ENCODE peak calls at places on chromosomes 4 and X, in seven cellular contexts. One of them, this sample, is unnamed.

GRCh38 chr4:17578482-17578891 is 1.5 kb downstream of the LAP3 start:
- DNase-seq in EL: peak
- DNase-seq in activated T-cell treated with anti-CD3 and anti-CD28 coated beads, Interleukin-2, amount 50 U/mL, for 72 hours: no peak
- DNase-seq in stimulated activated CD8-positive, alpha-beta memory T cell treated with anti-CD3 and anti-CD28 coated beads, Interleukin-15, amount 100 ng/mL, for 1 hour: no peak
- DNase-seq in central memory CD4-positive, alpha-beta T cell: peak
- DNase-seq in HFFc6: no peak
- DNase-seq in activated T-helper 1 cell treated with anti-CD3 and anti-CD28 coated beads, Interleukin-12 subunit alpha, Interleukin-12 subunit beta, Interleukin-2, Interleukin-4 antibody, amounts not matched to agents 30 ng/mL and 10 ng/mL and 1 ng/mL, durations not matched to agents 14 hours and 24 hours and 36 hours: peak
- DNase-seq in this sample: peak

GRCh38 chrX:39815621-39816020 is 282.1 kb downstream of the BCOR start:
- DNase-seq in EL: peak
- DNase-seq in activated T-cell treated with anti-CD3 and anti-CD28 coated beads, Interleukin-2, amount 50 U/mL, for 72 hours: peak
- DNase-seq in stimulated activated CD8-positive, alpha-beta memory T cell treated with anti-CD3 and anti-CD28 coated beads, Interleukin-15, amount 100 ng/mL, for 1 hour: no peak
- DNase-seq in central memory CD4-positive, alpha-beta T cell: no peak
- DNase-seq in HFFc6: no peak
- DNase-seq in activated T-helper 1 cell treated with anti-CD3 and anti-CD28 coated beads, Interleukin-12 subunit alpha, Interleukin-12 subunit beta, Interleukin-2, Interleukin-4 antibody, amounts not matched to agents 30 ng/mL and 10 ng/mL and 1 ng/mL, durations not matched to agents 14 hours and 24 hours and 36 hours: no peak
- DNase-seq in this sample: no peak

GRCh38 chr4:25926473-25926872 is 12.5 kb downstream of the SMIM20 start:
- DNase-seq in EL: no peak
- DNase-seq in activated T-cell treated with anti-CD3 and anti-CD28 coated beads, Interleukin-2, amount 50 U/mL, for 72 hours: no peak
- DNase-seq in stimulated activated CD8-positive, alpha-beta memory T cell treated with anti-CD3 and anti-CD28 coated beads, Interleukin-15, amount 100 ng/mL, for 1 hour: no peak
- DNase-seq in central memory CD4-positive, alpha-beta T cell: no peak
- DNase-seq in HFFc6: no peak
- DNase-seq in activated T-helper 1 cell treated with anti-CD3 and anti-CD28 coated beads, Interleukin-12 subunit alpha, Interleukin-12 subunit beta, Interleukin-2, Interleukin-4 antibody, amounts not matched to agents 30 ng/mL and 10 ng/mL and 1 ng/mL, durations not matched to agents 14 hours and 24 hours and 36 hours: no peak
- DNase-seq in this sample: no peak

GRCh38 chrX:46208225-46208854 is 336.9 kb downstream of the ZNF674 start:
- DNase-seq in EL: peak
- DNase-seq in activated T-cell treated with anti-CD3 and anti-CD28 coated beads, Interleukin-2, amount 50 U/mL, for 72 hours: no peak
- DNase-seq in stimulated activated CD8-positive, alpha-beta memory T cell treated with anti-CD3 and anti-CD28 coated beads, Interleukin-15, amount 100 ng/mL, for 1 hour: no peak
- DNase-seq in central memory CD4-positive, alpha-beta T cell: no peak
- DNase-seq in HFFc6: peak
- DNase-seq in activated T-helper 1 cell treated with anti-CD3 and anti-CD28 coated beads, Interleukin-12 subunit alpha, Interleukin-12 subunit beta, Interleukin-2, Interleukin-4 antibody, amounts not matched to agents 30 ng/mL and 10 ng/mL and 1 ng/mL, durations not matched to agents 14 hours and 24 hours and 36 hours: no peak
- DNase-seq in this sample: no peak

GRCh38 chr4:161256716-161257115 is 907.1 kb downstream of the FSTL5 start:
- DNase-seq in EL: no peak
- DNase-seq in activated T-cell treated with anti-CD3 and anti-CD28 coated beads, Interleukin-2, amount 50 U/mL, for 72 hours: no peak
- DNase-seq in stimulated activated CD8-positive, alpha-beta memory T cell treated with anti-CD3 and anti-CD28 coated beads, Interleukin-15, amount 100 ng/mL, for 1 hour: no peak
- DNase-seq in central memory CD4-positive, alpha-beta T cell: no peak
- DNase-seq in HFFc6: no peak
- DNase-seq in activated T-helper 1 cell treated with anti-CD3 and anti-CD28 coated beads, Interleukin-12 subunit alpha, Interleukin-12 subunit beta, Interleukin-2, Interleukin-4 antibody, amounts not matched to agents 30 ng/mL and 10 ng/mL and 1 ng/mL, durations not matched to agents 14 hours and 24 hours and 36 hours: no peak
- DNase-seq in this sample: no peak

GRCh38 chr4:180665994-180666818 is 1577.0 kb upstream of the TENM3 start:
- DNase-seq in EL: peak
- DNase-seq in activated T-cell treated with anti-CD3 and anti-CD28 coated beads, Interleukin-2, amount 50 U/mL, for 72 hours: peak
- DNase-seq in stimulated activated CD8-positive, alpha-beta memory T cell treated with anti-CD3 and anti-CD28 coated beads, Interleukin-15, amount 100 ng/mL, for 1 hour: no peak
- DNase-seq in central memory CD4-positive, alpha-beta T cell: no peak
- DNase-seq in HFFc6: peak
- DNase-seq in activated T-helper 1 cell treated with anti-CD3 and anti-CD28 coated beads, Interleukin-12 subunit alpha, Interleukin-12 subunit beta, Interleukin-2, Interleukin-4 antibody, amounts not matched to agents 30 ng/mL and 10 ng/mL and 1 ng/mL, durations not matched to agents 14 hours and 24 hours and 36 hours: no peak
- DNase-seq in this sample: peak

GRCh38 chr4:141275834-141276233 is 55.1 kb downstream of the ZNF330 start:
- DNase-seq in EL: peak
- DNase-seq in activated T-cell treated with anti-CD3 and anti-CD28 coated beads, Interleukin-2, amount 50 U/mL, for 72 hours: no peak
- DNase-seq in stimulated activated CD8-positive, alpha-beta memory T cell treated with anti-CD3 and anti-CD28 coated beads, Interleukin-15, amount 100 ng/mL, for 1 hour: no peak
- DNase-seq in central memory CD4-positive, alpha-beta T cell: no peak
- DNase-seq in HFFc6: peak
- DNase-seq in activated T-helper 1 cell treated with anti-CD3 and anti-CD28 coated beads, Interleukin-12 subunit alpha, Interleukin-12 subunit beta, Interleukin-2, Interleukin-4 antibody, amounts not matched to agents 30 ng/mL and 10 ng/mL and 1 ng/mL, durations not matched to agents 14 hours and 24 hours and 36 hours: no peak
- DNase-seq in this sample: no peak

GRCh38 chr4:26326791-26327190 is 6.0 kb downstream of the RBPJ start:
- DNase-seq in EL: peak
- DNase-seq in activated T-cell treated with anti-CD3 and anti-CD28 coated beads, Interleukin-2, amount 50 U/mL, for 72 hours: no peak
- DNase-seq in stimulated activated CD8-positive, alpha-beta memory T cell treated with anti-CD3 and anti-CD28 coated beads, Interleukin-15, amount 100 ng/mL, for 1 hour: no peak
- DNase-seq in central memory CD4-positive, alpha-beta T cell: no peak
- DNase-seq in HFFc6: peak
- DNase-seq in activated T-helper 1 cell treated with anti-CD3 and anti-CD28 coated beads, Interleukin-12 subunit alpha, Interleukin-12 subunit beta, Interleukin-2, Interleukin-4 antibody, amounts not matched to agents 30 ng/mL and 10 ng/mL and 1 ng/mL, durations not matched to agents 14 hours and 24 hours and 36 hours: no peak
- DNase-seq in this sample: no peak

GRCh38 chrX:13203281-13203680 is 116.6 kb downstream of the ATXN3L start:
- DNase-seq in EL: no peak
- DNase-seq in activated T-cell treated with anti-CD3 and anti-CD28 coated beads, Interleukin-2, amount 50 U/mL, for 72 hours: no peak
- DNase-seq in stimulated activated CD8-positive, alpha-beta memory T cell treated with anti-CD3 and anti-CD28 coated beads, Interleukin-15, amount 100 ng/mL, for 1 hour: no peak
- DNase-seq in central memory CD4-positive, alpha-beta T cell: no peak
- DNase-seq in HFFc6: no peak
- DNase-seq in activated T-helper 1 cell treated with anti-CD3 and anti-CD28 coated beads, Interleukin-12 subunit alpha, Interleukin-12 subunit beta, Interleukin-2, Interleukin-4 antibody, amounts not matched to agents 30 ng/mL and 10 ng/mL and 1 ng/mL, durations not matched to agents 14 hours and 24 hours and 36 hours: no peak
- DNase-seq in this sample: no peak

GRCh38 chrX:2391869-2392606 is 108.7 kb downstream of the DHRSX start:
- DNase-seq in EL: peak
- DNase-seq in activated T-cell treated with anti-CD3 and anti-CD28 coated beads, Interleukin-2, amount 50 U/mL, for 72 hours: no peak
- DNase-seq in stimulated activated CD8-positive, alpha-beta memory T cell treated with anti-CD3 and anti-CD28 coated beads, Interleukin-15, amount 100 ng/mL, for 1 hour: no peak
- DNase-seq in central memory CD4-positive, alpha-beta T cell: no peak
- DNase-seq in HFFc6: peak
- DNase-seq in activated T-helper 1 cell treated with anti-CD3 and anti-CD28 coated beads, Interleukin-12 subunit alpha, Interleukin-12 subunit beta, Interleukin-2, Interleukin-4 antibody, amounts not matched to agents 30 ng/mL and 10 ng/mL and 1 ng/mL, durations not matched to agents 14 hours and 24 hours and 36 hours: no peak
- DNase-seq in this sample: no peak

GRCh38 chrX:30652527-30653414 is 452 bp upstream of the GK start:
- DNase-seq in EL: peak
- DNase-seq in activated T-cell treated with anti-CD3 and anti-CD28 coated beads, Interleukin-2, amount 50 U/mL, for 72 hours: peak
- DNase-seq in stimulated activated CD8-positive, alpha-beta memory T cell treated with anti-CD3 and anti-CD28 coated beads, Interleukin-15, amount 100 ng/mL, for 1 hour: peak
- DNase-seq in central memory CD4-positive, alpha-beta T cell: peak
- DNase-seq in HFFc6: peak
- DNase-seq in activated T-helper 1 cell treated with anti-CD3 and anti-CD28 coated beads, Interleukin-12 subunit alpha, Interleukin-12 subunit beta, Interleukin-2, Interleukin-4 antibody, amounts not matched to agents 30 ng/mL and 10 ng/mL and 1 ng/mL, durations not matched to agents 14 hours and 24 hours and 36 hours: peak
- DNase-seq in this sample: peak

GRCh38 chrX:135572436-135572835 is 52.0 kb downstream of the INTS6L start:
- DNase-seq in EL: no peak
- DNase-seq in activated T-cell treated with anti-CD3 and anti-CD28 coated beads, Interleukin-2, amount 50 U/mL, for 72 hours: no peak
- DNase-seq in stimulated activated CD8-positive, alpha-beta memory T cell treated with anti-CD3 and anti-CD28 coated beads, Interleukin-15, amount 100 ng/mL, for 1 hour: no peak
- DNase-seq in central memory CD4-positive, alpha-beta T cell: no peak
- DNase-seq in HFFc6: no peak
- DNase-seq in activated T-helper 1 cell treated with anti-CD3 and anti-CD28 coated beads, Interleukin-12 subunit alpha, Interleukin-12 subunit beta, Interleukin-2, Interleukin-4 antibody, amounts not matched to agents 30 ng/mL and 10 ng/mL and 1 ng/mL, durations not matched to agents 14 hours and 24 hours and 36 hours: no peak
- DNase-seq in this sample: no peak

GRCh38 chrX:69285401-69285871 is 120.2 kb upstream of the PJA1 start:
- DNase-seq in EL: no peak
- DNase-seq in activated T-cell treated with anti-CD3 and anti-CD28 coated beads, Interleukin-2, amount 50 U/mL, for 72 hours: no peak
- DNase-seq in stimulated activated CD8-positive, alpha-beta memory T cell treated with anti-CD3 and anti-CD28 coated beads, Interleukin-15, amount 100 ng/mL, for 1 hour: no peak
- DNase-seq in central memory CD4-positive, alpha-beta T cell: no peak
- DNase-seq in HFFc6: no peak
- DNase-seq in activated T-helper 1 cell treated with anti-CD3 and anti-CD28 coated beads, Interleukin-12 subunit alpha, Interleukin-12 subunit beta, Interleukin-2, Interleukin-4 antibody, amounts not matched to agents 30 ng/mL and 10 ng/mL and 1 ng/mL, durations not matched to agents 14 hours and 24 hours and 36 hours: no peak
- DNase-seq in this sample: no peak

GRCh38 chr4:61805237-61805636 is 605.1 kb downstream of the ADGRL3 start:
- DNase-seq in EL: no peak
- DNase-seq in activated T-cell treated with anti-CD3 and anti-CD28 coated beads, Interleukin-2, amount 50 U/mL, for 72 hours: no peak
- DNase-seq in stimulated activated CD8-positive, alpha-beta memory T cell treated with anti-CD3 and anti-CD28 coated beads, Interleukin-15, amount 100 ng/mL, for 1 hour: no peak
- DNase-seq in central memory CD4-positive, alpha-beta T cell: no peak
- DNase-seq in HFFc6: no peak
- DNase-seq in activated T-helper 1 cell treated with anti-CD3 and anti-CD28 coated beads, Interleukin-12 subunit alpha, Interleukin-12 subunit beta, Interleukin-2, Interleukin-4 antibody, amounts not matched to agents 30 ng/mL and 10 ng/mL and 1 ng/mL, durations not matched to agents 14 hours and 24 hours and 36 hours: no peak
- DNase-seq in this sample: no peak

GRCh38 chrX:71128915-71129765 is 10.7 kb downstream of the MED12 start:
- DNase-seq in EL: peak
- DNase-seq in activated T-cell treated with anti-CD3 and anti-CD28 coated beads, Interleukin-2, amount 50 U/mL, for 72 hours: peak
- DNase-seq in stimulated activated CD8-positive, alpha-beta memory T cell treated with anti-CD3 and anti-CD28 coated beads, Interleukin-15, amount 100 ng/mL, for 1 hour: peak
- DNase-seq in central memory CD4-positive, alpha-beta T cell: peak
- DNase-seq in HFFc6: peak
- DNase-seq in activated T-helper 1 cell treated with anti-CD3 and anti-CD28 coated beads, Interleukin-12 subunit alpha, Interleukin-12 subunit beta, Interleukin-2, Interleukin-4 antibody, amounts not matched to agents 30 ng/mL and 10 ng/mL and 1 ng/mL, durations not matched to agents 14 hours and 24 hours and 36 hours: peak
- DNase-seq in this sample: peak

GRCh38 chrX:41666251-41666650 is 22.5 kb upstream of the GPR34 start:
- DNase-seq in EL: peak
- DNase-seq in activated T-cell treated with anti-CD3 and anti-CD28 coated beads, Interleukin-2, amount 50 U/mL, for 72 hours: peak
- DNase-seq in stimulated activated CD8-positive, alpha-beta memory T cell treated with anti-CD3 and anti-CD28 coated beads, Interleukin-15, amount 100 ng/mL, for 1 hour: no peak
- DNase-seq in central memory CD4-positive, alpha-beta T cell: no peak
- DNase-seq in HFFc6: no peak
- DNase-seq in activated T-helper 1 cell treated with anti-CD3 and anti-CD28 coated beads, Interleukin-12 subunit alpha, Interleukin-12 subunit beta, Interleukin-2, Interleukin-4 antibody, amounts not matched to agents 30 ng/mL and 10 ng/mL and 1 ng/mL, durations not matched to agents 14 hours and 24 hours and 36 hours: no peak
- DNase-seq in this sample: no peak

GRCh38 chr4:185874516-185875230 is 62.7 kb upstream of the SORBS2 start:
- DNase-seq in EL: peak
- DNase-seq in activated T-cell treated with anti-CD3 and anti-CD28 coated beads, Interleukin-2, amount 50 U/mL, for 72 hours: no peak
- DNase-seq in stimulated activated CD8-positive, alpha-beta memory T cell treated with anti-CD3 and anti-CD28 coated beads, Interleukin-15, amount 100 ng/mL, for 1 hour: no peak
- DNase-seq in central memory CD4-positive, alpha-beta T cell: no peak
- DNase-seq in HFFc6: no peak
- DNase-seq in activated T-helper 1 cell treated with anti-CD3 and anti-CD28 coated beads, Interleukin-12 subunit alpha, Interleukin-12 subunit beta, Interleukin-2, Interleukin-4 antibody, amounts not matched to agents 30 ng/mL and 10 ng/mL and 1 ng/mL, durations not matched to agents 14 hours and 24 hours and 36 hours: no peak
- DNase-seq in this sample: no peak

GRCh38 chr4:110510955-110511544 is 35.1 kb downstream of the ENPEP start:
- DNase-seq in EL: peak
- DNase-seq in activated T-cell treated with anti-CD3 and anti-CD28 coated beads, Interleukin-2, amount 50 U/mL, for 72 hours: no peak
- DNase-seq in stimulated activated CD8-positive, alpha-beta memory T cell treated with anti-CD3 and anti-CD28 coated beads, Interleukin-15, amount 100 ng/mL, for 1 hour: no peak
- DNase-seq in central memory CD4-positive, alpha-beta T cell: peak
- DNase-seq in HFFc6: peak
- DNase-seq in activated T-helper 1 cell treated with anti-CD3 and anti-CD28 coated beads, Interleukin-12 subunit alpha, Interleukin-12 subunit beta, Interleukin-2, Interleukin-4 antibody, amounts not matched to agents 30 ng/mL and 10 ng/mL and 1 ng/mL, durations not matched to agents 14 hours and 24 hours and 36 hours: no peak
- DNase-seq in this sample: peak

GRCh38 chr4:24219171-24219570 is 329.3 kb upstream of the PPARGC1A start:
- DNase-seq in EL: no peak
- DNase-seq in activated T-cell treated with anti-CD3 and anti-CD28 coated beads, Interleukin-2, amount 50 U/mL, for 72 hours: no peak
- DNase-seq in stimulated activated CD8-positive, alpha-beta memory T cell treated with anti-CD3 and anti-CD28 coated beads, Interleukin-15, amount 100 ng/mL, for 1 hour: no peak
- DNase-seq in central memory CD4-positive, alpha-beta T cell: no peak
- DNase-seq in HFFc6: no peak
- DNase-seq in activated T-helper 1 cell treated with anti-CD3 and anti-CD28 coated beads, Interleukin-12 subunit alpha, Interleukin-12 subunit beta, Interleukin-2, Interleukin-4 antibody, amounts not matched to agents 30 ng/mL and 10 ng/mL and 1 ng/mL, durations not matched to agents 14 hours and 24 hours and 36 hours: no peak
- DNase-seq in this sample: no peak

GRCh38 chr4:145098675-145099037 is 545 bp downstream of the ABCE1 start:
- DNase-seq in EL: peak
- DNase-seq in activated T-cell treated with anti-CD3 and anti-CD28 coated beads, Interleukin-2, amount 50 U/mL, for 72 hours: peak
- DNase-seq in stimulated activated CD8-positive, alpha-beta memory T cell treated with anti-CD3 and anti-CD28 coated beads, Interleukin-15, amount 100 ng/mL, for 1 hour: peak
- DNase-seq in central memory CD4-positive, alpha-beta T cell: peak
- DNase-seq in HFFc6: peak
- DNase-seq in activated T-helper 1 cell treated with anti-CD3 and anti-CD28 coated beads, Interleukin-12 subunit alpha, Interleukin-12 subunit beta, Interleukin-2, Interleukin-4 antibody, amounts not matched to agents 30 ng/mL and 10 ng/mL and 1 ng/mL, durations not matched to agents 14 hours and 24 hours and 36 hours: peak
- DNase-seq in this sample: no peak

GRCh38 chr4:53089940-53090729 is 228.0 kb downstream of the RASL11B start:
- DNase-seq in EL: no peak
- DNase-seq in activated T-cell treated with anti-CD3 and anti-CD28 coated beads, Interleukin-2, amount 50 U/mL, for 72 hours: no peak
- DNase-seq in stimulated activated CD8-positive, alpha-beta memory T cell treated with anti-CD3 and anti-CD28 coated beads, Interleukin-15, amount 100 ng/mL, for 1 hour: no peak
- DNase-seq in central memory CD4-positive, alpha-beta T cell: no peak
- DNase-seq in HFFc6: no peak
- DNase-seq in activated T-helper 1 cell treated with anti-CD3 and anti-CD28 coated beads, Interleukin-12 subunit alpha, Interleukin-12 subunit beta, Interleukin-2, Interleukin-4 antibody, amounts not matched to agents 30 ng/mL and 10 ng/mL and 1 ng/mL, durations not matched to agents 14 hours and 24 hours and 36 hours: no peak
- DNase-seq in this sample: no peak

GRCh38 chr4:106338671-106339070 is 22.3 kb downstream of the AIMP1 start:
- DNase-seq in EL: no peak
- DNase-seq in activated T-cell treated with anti-CD3 and anti-CD28 coated beads, Interleukin-2, amount 50 U/mL, for 72 hours: no peak
- DNase-seq in stimulated activated CD8-positive, alpha-beta memory T cell treated with anti-CD3 and anti-CD28 coated beads, Interleukin-15, amount 100 ng/mL, for 1 hour: no peak
- DNase-seq in central memory CD4-positive, alpha-beta T cell: no peak
- DNase-seq in HFFc6: no peak
- DNase-seq in activated T-helper 1 cell treated with anti-CD3 and anti-CD28 coated beads, Interleukin-12 subunit alpha, Interleukin-12 subunit beta, Interleukin-2, Interleukin-4 antibody, amounts not matched to agents 30 ng/mL and 10 ng/mL and 1 ng/mL, durations not matched to agents 14 hours and 24 hours and 36 hours: no peak
- DNase-seq in this sample: no peak

GRCh38 chr4:102869569-102870227 is 906 bp downstream of the CISD2 start:
- DNase-seq in EL: no peak
- DNase-seq in activated T-cell treated with anti-CD3 and anti-CD28 coated beads, Interleukin-2, amount 50 U/mL, for 72 hours: peak
- DNase-seq in stimulated activated CD8-positive, alpha-beta memory T cell treated with anti-CD3 and anti-CD28 coated beads, Interleukin-15, amount 100 ng/mL, for 1 hour: no peak
- DNase-seq in central memory CD4-positive, alpha-beta T cell: no peak
- DNase-seq in HFFc6: no peak
- DNase-seq in activated T-helper 1 cell treated with anti-CD3 and anti-CD28 coated beads, Interleukin-12 subunit alpha, Interleukin-12 subunit beta, Interleukin-2, Interleukin-4 antibody, amounts not matched to agents 30 ng/mL and 10 ng/mL and 1 ng/mL, durations not matched to agents 14 hours and 24 hours and 36 hours: no peak
- DNase-seq in this sample: no peak

GRCh38 chr4:4782969-4783368 is 76.5 kb upstream of the MSX1 start:
- DNase-seq in EL: peak
- DNase-seq in activated T-cell treated with anti-CD3 and anti-CD28 coated beads, Interleukin-2, amount 50 U/mL, for 72 hours: no peak
- DNase-seq in stimulated activated CD8-positive, alpha-beta memory T cell treated with anti-CD3 and anti-CD28 coated beads, Interleukin-15, amount 100 ng/mL, for 1 hour: no peak
- DNase-seq in central memory CD4-positive, alpha-beta T cell: no peak
- DNase-seq in HFFc6: peak
- DNase-seq in activated T-helper 1 cell treated with anti-CD3 and anti-CD28 coated beads, Interleukin-12 subunit alpha, Interleukin-12 subunit beta, Interleukin-2, Interleukin-4 antibody, amounts not matched to agents 30 ng/mL and 10 ng/mL and 1 ng/mL, durations not matched to agents 14 hours and 24 hours and 36 hours: no peak
- DNase-seq in this sample: no peak

GRCh38 chr4:125123710-125124109 is 191.0 kb upstream of the FAT4 start:
- DNase-seq in EL: peak
- DNase-seq in activated T-cell treated with anti-CD3 and anti-CD28 coated beads, Interleukin-2, amount 50 U/mL, for 72 hours: no peak
- DNase-seq in stimulated activated CD8-positive, alpha-beta memory T cell treated with anti-CD3 and anti-CD28 coated beads, Interleukin-15, amount 100 ng/mL, for 1 hour: no peak
- DNase-seq in central memory CD4-positive, alpha-beta T cell: no peak
- DNase-seq in HFFc6: peak
- DNase-seq in activated T-helper 1 cell treated with anti-CD3 and anti-CD28 coated beads, Interleukin-12 subunit alpha, Interleukin-12 subunit beta, Interleukin-2, Interleukin-4 antibody, amounts not matched to agents 30 ng/mL and 10 ng/mL and 1 ng/mL, durations not matched to agents 14 hours and 24 hours and 36 hours: no peak
- DNase-seq in this sample: no peak

GRCh38 chr4:116752027-116752426 is 333.3 kb downstream of the TRAM1L1 start:
- DNase-seq in EL: no peak
- DNase-seq in activated T-cell treated with anti-CD3 and anti-CD28 coated beads, Interleukin-2, amount 50 U/mL, for 72 hours: no peak
- DNase-seq in stimulated activated CD8-positive, alpha-beta memory T cell treated with anti-CD3 and anti-CD28 coated beads, Interleukin-15, amount 100 ng/mL, for 1 hour: no peak
- DNase-seq in central memory CD4-positive, alpha-beta T cell: no peak
- DNase-seq in HFFc6: no peak
- DNase-seq in activated T-helper 1 cell treated with anti-CD3 and anti-CD28 coated beads, Interleukin-12 subunit alpha, Interleukin-12 subunit beta, Interleukin-2, Interleukin-4 antibody, amounts not matched to agents 30 ng/mL and 10 ng/mL and 1 ng/mL, durations not matched to agents 14 hours and 24 hours and 36 hours: no peak
- DNase-seq in this sample: no peak

GRCh38 chrX:129720741-129721140 is 18.0 kb upstream of the XPNPEP2 start:
- DNase-seq in EL: no peak
- DNase-seq in activated T-cell treated with anti-CD3 and anti-CD28 coated beads, Interleukin-2, amount 50 U/mL, for 72 hours: no peak
- DNase-seq in stimulated activated CD8-positive, alpha-beta memory T cell treated with anti-CD3 and anti-CD28 coated beads, Interleukin-15, amount 100 ng/mL, for 1 hour: no peak
- DNase-seq in central memory CD4-positive, alpha-beta T cell: no peak
- DNase-seq in HFFc6: no peak
- DNase-seq in activated T-helper 1 cell treated with anti-CD3 and anti-CD28 coated beads, Interleukin-12 subunit alpha, Interleukin-12 subunit beta, Interleukin-2, Interleukin-4 antibody, amounts not matched to agents 30 ng/mL and 10 ng/mL and 1 ng/mL, durations not matched to agents 14 hours and 24 hours and 36 hours: no peak
- DNase-seq in this sample: no peak

GRCh38 chr4:155530290-155530689 is 136.4 kb upstream of the GUCY1A1 start:
- DNase-seq in EL: no peak
- DNase-seq in activated T-cell treated with anti-CD3 and anti-CD28 coated beads, Interleukin-2, amount 50 U/mL, for 72 hours: no peak
- DNase-seq in stimulated activated CD8-positive, alpha-beta memory T cell treated with anti-CD3 and anti-CD28 coated beads, Interleukin-15, amount 100 ng/mL, for 1 hour: no peak
- DNase-seq in central memory CD4-positive, alpha-beta T cell: no peak
- DNase-seq in HFFc6: no peak
- DNase-seq in activated T-helper 1 cell treated with anti-CD3 and anti-CD28 coated beads, Interleukin-12 subunit alpha, Interleukin-12 subunit beta, Interleukin-2, Interleukin-4 antibody, amounts not matched to agents 30 ng/mL and 10 ng/mL and 1 ng/mL, durations not matched to agents 14 hours and 24 hours and 36 hours: no peak
- DNase-seq in this sample: no peak

GRCh38 chr4:5782829-5783476 is 72.0 kb downstream of the EVC start:
- DNase-seq in EL: no peak
- DNase-seq in activated T-cell treated with anti-CD3 and anti-CD28 coated beads, Interleukin-2, amount 50 U/mL, for 72 hours: no peak
- DNase-seq in stimulated activated CD8-positive, alpha-beta memory T cell treated with anti-CD3 and anti-CD28 coated beads, Interleukin-15, amount 100 ng/mL, for 1 hour: no peak
- DNase-seq in central memory CD4-positive, alpha-beta T cell: no peak
- DNase-seq in HFFc6: no peak
- DNase-seq in activated T-helper 1 cell treated with anti-CD3 and anti-CD28 coated beads, Interleukin-12 subunit alpha, Interleukin-12 subunit beta, Interleukin-2, Interleukin-4 antibody, amounts not matched to agents 30 ng/mL and 10 ng/mL and 1 ng/mL, durations not matched to agents 14 hours and 24 hours and 36 hours: no peak
- DNase-seq in this sample: no peak

GRCh38 chrX:55451626-55451989 is 319 bp upstream of the MAGEH1 start:
- DNase-seq in EL: no peak
- DNase-seq in activated T-cell treated with anti-CD3 and anti-CD28 coated beads, Interleukin-2, amount 50 U/mL, for 72 hours: no peak
- DNase-seq in stimulated activated CD8-positive, alpha-beta memory T cell treated with anti-CD3 and anti-CD28 coated beads, Interleukin-15, amount 100 ng/mL, for 1 hour: no peak
- DNase-seq in central memory CD4-positive, alpha-beta T cell: no peak
- DNase-seq in HFFc6: no peak
- DNase-seq in activated T-helper 1 cell treated with anti-CD3 and anti-CD28 coated beads, Interleukin-12 subunit alpha, Interleukin-12 subunit beta, Interleukin-2, Interleukin-4 antibody, amounts not matched to agents 30 ng/mL and 10 ng/mL and 1 ng/mL, durations not matched to agents 14 hours and 24 hours and 36 hours: no peak
- DNase-seq in this sample: no peak

GRCh38 chr4:90025248-90025647 is 101.9 kb upstream of the CCSER1 start:
- DNase-seq in EL: no peak
- DNase-seq in activated T-cell treated with anti-CD3 and anti-CD28 coated beads, Interleukin-2, amount 50 U/mL, for 72 hours: no peak
- DNase-seq in stimulated activated CD8-positive, alpha-beta memory T cell treated with anti-CD3 and anti-CD28 coated beads, Interleukin-15, amount 100 ng/mL, for 1 hour: no peak
- DNase-seq in central memory CD4-positive, alpha-beta T cell: no peak
- DNase-seq in HFFc6: no peak
- DNase-seq in activated T-helper 1 cell treated with anti-CD3 and anti-CD28 coated beads, Interleukin-12 subunit alpha, Interleukin-12 subunit beta, Interleukin-2, Interleukin-4 antibody, amounts not matched to agents 30 ng/mL and 10 ng/mL and 1 ng/mL, durations not matched to agents 14 hours and 24 hours and 36 hours: no peak
- DNase-seq in this sample: peak

This sample was measured in naive B cell.